ENCODE peak calls at places on chromosomes 7 and 10, in five cellular contexts. One of them, this sample, is unnamed.

GRCh38 chr7:84248267-84248666 is 53.7 kb upstream of the SEMA3A start:
- DNase-seq in GM23338: no peak
- DNase-seq in T-helper 2 cell: no peak
- DNase-seq in lower leg skin: no peak
- DNase-seq in HuH-7: no peak
- DNase-seq in this sample: peak

GRCh38 chr10:76311752-76312699 is 880.6 kb downstream of the LRMDA start:
- DNase-seq in GM23338: peak
- DNase-seq in T-helper 2 cell: no peak
- DNase-seq in lower leg skin: no peak
- DNase-seq in HuH-7: peak
- DNase-seq in this sample: no peak

GRCh38 chr10:130377986-130378545 is 241.9 kb downstream of the GLRX3 start:
- DNase-seq in GM23338: no peak
- DNase-seq in T-helper 2 cell: no peak
- DNase-seq in lower leg skin: no peak
- DNase-seq in HuH-7: no peak
- DNase-seq in this sample: no peak

GRCh38 chr10:132554991-132555647 is 17.5 kb downstream of the INPP5A start:
- DNase-seq in GM23338: no peak
- DNase-seq in T-helper 2 cell: no peak
- DNase-seq in lower leg skin: no peak
- DNase-seq in HuH-7: no peak
- DNase-seq in this sample: no peak

GRCh38 chr7:95471076-95471475 is 14.7 kb upstream of the ASB4 start:
- DNase-seq in GM23338: peak
- DNase-seq in T-helper 2 cell: no peak
- DNase-seq in lower leg skin: no peak
- DNase-seq in HuH-7: no peak
- DNase-seq in this sample: no peak

GRCh38 chr10:124708922-124709520 is 35.2 kb downstream of the FAM53B start:
- DNase-seq in GM23338: peak
- DNase-seq in T-helper 2 cell: no peak
- DNase-seq in lower leg skin: no peak
- DNase-seq in HuH-7: no peak
- DNase-seq in this sample: no peak

GRCh38 chr10:72248477-72249151 is 25.1 kb upstream of the DDIT4 start:
- DNase-seq in GM23338: peak
- DNase-seq in T-helper 2 cell: peak
- DNase-seq in lower leg skin: peak
- DNase-seq in HuH-7: no peak
- DNase-seq in this sample: no peak

GRCh38 chr7:159000070-159000469 is 143.7 kb downstream of the DYNC2I1 start:
- DNase-seq in GM23338: no peak
- DNase-seq in T-helper 2 cell: no peak
- DNase-seq in lower leg skin: no peak
- DNase-seq in HuH-7: no peak
- DNase-seq in this sample: no peak

GRCh38 chr7:98054585-98054984 is 52.1 kb upstream of the LMTK2 start:
- DNase-seq in GM23338: no peak
- DNase-seq in T-helper 2 cell: no peak
- DNase-seq in lower leg skin: no peak
- DNase-seq in HuH-7: no peak
- DNase-seq in this sample: peak

GRCh38 chr10:85618841-85619240 is 747.8 kb downstream of the GRID1 start:
- DNase-seq in GM23338: no peak
- DNase-seq in T-helper 2 cell: no peak
- DNase-seq in lower leg skin: peak
- DNase-seq in HuH-7: no peak
- DNase-seq in this sample: no peak

GRCh38 chr7:98826811-98827231 is 43.0 kb downstream of the TMEM130 start:
- DNase-seq in GM23338: peak
- DNase-seq in T-helper 2 cell: no peak
- DNase-seq in lower leg skin: no peak
- DNase-seq in HuH-7: no peak
- DNase-seq in this sample: no peak

GRCh38 chr10:125186431-125187170 is 26.2 kb upstream of the CTBP2 start:
- DNase-seq in GM23338: no peak
- DNase-seq in T-helper 2 cell: no peak
- DNase-seq in lower leg skin: peak
- DNase-seq in HuH-7: no peak
- DNase-seq in this sample: no peak

GRCh38 chr7:99794585-99795502 is 10.9 kb upstream of the CYP3A4 start:
- DNase-seq in GM23338: no peak
- DNase-seq in T-helper 2 cell: no peak
- DNase-seq in lower leg skin: no peak
- DNase-seq in HuH-7: peak
- DNase-seq in this sample: no peak

GRCh38 chr7:50308301-50309129 is 4.0 kb downstream of the IKZF1 start:
- DNase-seq in GM23338: no peak
- DNase-seq in T-helper 2 cell: no peak
- DNase-seq in lower leg skin: no peak
- DNase-seq in HuH-7: no peak
- DNase-seq in this sample: no peak

GRCh38 chr7:68324621-68325020 is 1273.7 kb upstream of the AUTS2 start:
- DNase-seq in GM23338: no peak
- DNase-seq in T-helper 2 cell: no peak
- DNase-seq in lower leg skin: no peak
- DNase-seq in HuH-7: no peak
- DNase-seq in this sample: no peak

GRCh38 chr10:42753126-42753506 is 29.5 kb upstream of the BMS1 start:
- DNase-seq in GM23338: peak
- DNase-seq in T-helper 2 cell: peak
- DNase-seq in lower leg skin: peak
- DNase-seq in HuH-7: peak
- DNase-seq in this sample: peak

GRCh38 chr10:104303594-104304178 is 34.6 kb downstream of the ITPRIP start:
- DNase-seq in GM23338: no peak
- DNase-seq in T-helper 2 cell: peak
- DNase-seq in lower leg skin: no peak
- DNase-seq in HuH-7: no peak
- DNase-seq in this sample: no peak

GRCh38 chr7:104861729-104862128 is 152.3 kb upstream of the KMT2E start:
- DNase-seq in GM23338: no peak
- DNase-seq in T-helper 2 cell: no peak
- DNase-seq in lower leg skin: no peak
- DNase-seq in HuH-7: no peak
- DNase-seq in this sample: no peak

GRCh38 chr7:35723011-35723410 is 28.1 kb upstream of the HERPUD2 start:
- DNase-seq in GM23338: no peak
- DNase-seq in T-helper 2 cell: peak
- DNase-seq in lower leg skin: no peak
- DNase-seq in HuH-7: no peak
- DNase-seq in this sample: no peak

GRCh38 chr10:19628767-19629443 is 187.3 kb upstream of the PLXDC2 start:
- DNase-seq in GM23338: peak
- DNase-seq in T-helper 2 cell: no peak
- DNase-seq in lower leg skin: no peak
- DNase-seq in HuH-7: no peak
- DNase-seq in this sample: peak

This sample was measured in trophoblast cell.